ENCODE peak calls at places on chromosome 7, in seven cellular contexts. D is psoas muscle; Z is CD8-positive, alpha-beta memory T cell; P is stimulated activated CD4-positive, alpha-beta T cell treated with anti-CD3 and anti-CD28 coated beads, Interleukin-4, amount 100 ng/mL, for 1 hour; G is SW 1271; E is lung; K is A549. C is an unnamed sample.

GRCh38 chr7:47651355-47652317 is 69.7 kb upstream of the TNS3 start:
- DNase-seq in E (no peak), G (no peak), Z (no peak), P (no peak), K (peak), D (no peak), C (no peak)

GRCh38 chr7:8125680-8126444 is 136.1 kb downstream of the ICA1 start:
- DNase-seq in G (no peak), K (no peak), P (peak), E (no peak), Z (peak), D (no peak), C (peak)

GRCh38 chr7:15889501-15889900 is 203.0 kb upstream of the MEOX2 start:
- DNase-seq in D (no peak), G (no peak), E (no peak), K (peak), P (no peak), Z (no peak), C (no peak)

GRCh38 chr7:142407939-142408573 is 150.2 kb upstream of the PRSS58 start:
- DNase-seq in P (no peak), Z (no peak), K (no peak), G (no peak), D (no peak), E (no peak), C (no peak)

GRCh38 chr7:66413379-66414114 is 208.4 kb downstream of the TPST1 start:
- DNase-seq in G (peak), D (peak), K (peak), P (peak), E (peak), Z (peak), C (peak)

GRCh38 chr7:76310102-76310957 is 7.9 kb downstream of the HSPB1 start:
- DNase-seq in K (no peak), E (no peak), D (no peak), G (no peak), Z (no peak), P (no peak), C (no peak)

GRCh38 chr7:2487586-2488271 is 11.5 kb upstream of the GRIFIN start:
- DNase-seq in E (no peak), G (no peak), P (no peak), K (no peak), Z (no peak), D (peak), C (no peak)

GRCh38 chr7:126803060-126803665 is 449.6 kb downstream of the GRM8 start:
- DNase-seq in K (peak), Z (no peak), G (peak), D (no peak), P (peak), E (peak), C (no peak)

GRCh38 chr7:101859411-101860106 is 42.1 kb downstream of the CUX1 start:
- DNase-seq in G (no peak), K (no peak), P (no peak), Z (no peak), E (no peak), D (no peak), C (no peak)

GRCh38 chr7:24716480-24717246 is 40.6 kb downstream of the GSDME start:
- DNase-seq in P (no peak), D (no peak), Z (no peak), K (no peak), E (no peak), G (no peak), C (no peak)

GRCh38 chr7:81583882-81584533 is 185.8 kb downstream of the HGF start:
- DNase-seq in P (no peak), D (no peak), K (no peak), E (no peak), G (no peak), Z (no peak), C (no peak)

GRCh38 chr7:5523052-5523711 is 99.5 kb upstream of the TNRC18 start:
- DNase-seq in P (no peak), D (no peak), K (no peak), E (no peak), G (no peak), Z (no peak), C (no peak)

GRCh38 chr7:150326657-150327268 is 3.4 kb upstream of the ACTR3C start:
- DNase-seq in Z (no peak), P (no peak), K (no peak), G (no peak), E (no peak), D (no peak), C (no peak)

GRCh38 chr7:28729276-28729675 is 228.9 kb downstream of the TRIL start:
- DNase-seq in P (no peak), E (no peak), G (no peak), K (no peak), Z (no peak), D (no peak), C (no peak)

GRCh38 chr7:132705146-132705545 is 128.9 kb upstream of the PLXNA4 start:
- DNase-seq in Z (no peak), P (no peak), K (no peak), D (no peak), E (no peak), G (no peak), C (no peak)

GRCh38 chr7:124188576-124188975 is 155.7 kb upstream of the TMEM229A start:
- DNase-seq in G (no peak), D (no peak), E (no peak), P (no peak), K (no peak), Z (no peak), C (no peak)

GRCh38 chr7:149787428-149788299 is 14.3 kb upstream of the ZNF467 start:
- DNase-seq in E (no peak), Z (no peak), P (no peak), D (no peak), G (no peak), K (peak), C (no peak)

GRCh38 chr7:118870187-118870586 is 645.7 kb downstream of the ANKRD7 start:
- DNase-seq in G (no peak), P (no peak), Z (no peak), K (no peak), D (no peak), E (no peak), C (no peak)

GRCh38 chr7:112428715-112429114 is 21.5 kb upstream of the IFRD1 start:
- DNase-seq in K (no peak), D (no peak), G (no peak), E (no peak), Z (no peak), P (no peak), C (no peak)

GRCh38 chr7:36040679-36041078 is 112.4 kb upstream of the EEPD1 start:
- DNase-seq in P (no peak), D (no peak), K (no peak), Z (no peak), E (no peak), G (no peak), C (no peak)

GRCh38 chr7:29538322-29538874 is 25.2 kb upstream of the PRR15 start:
- DNase-seq in P (no peak), Z (no peak), D (no peak), K (no peak), E (no peak), G (no peak), C (no peak)

GRCh38 chr7:136941815-136942214 is 73.4 kb downstream of the CHRM2 start:
- DNase-seq in Z (no peak), E (no peak), K (no peak), D (no peak), G (no peak), P (no peak), C (no peak)

GRCh38 chr7:16744518-16745250 is 8.9 kb upstream of the TSPAN13 start:
- DNase-seq in Z (no peak), D (no peak), K (no peak), P (no peak), G (no peak), E (no peak), C (no peak)

GRCh38 chr7:159119851-159120539 is 24.7 kb downstream of the VIPR2 start:
- DNase-seq in P (no peak), K (no peak), D (peak), E (no peak), G (no peak), Z (no peak), C (no peak)

GRCh38 chr7:25288536-25289283 is 60.4 kb upstream of the NPVF start:
- DNase-seq in P (no peak), G (no peak), E (no peak), Z (no peak), K (no peak), D (no peak), C (no peak)

GRCh38 chr7:47465191-47465590 is 116.7 kb downstream of the TNS3 start:
- DNase-seq in K (no peak), P (no peak), E (no peak), G (no peak), D (peak), Z (no peak), C (no peak)